ENCODE peak calls at places on chromosomes 2 and 18, in nine cellular contexts. One of them, this sample, is unnamed.

GRCh38 chr18:22057908-22058527 is 111.4 kb upstream of the GATA6 start:
- DNase-seq in mammary epithelial cell: no peak
- DNase-seq in breast epithelium: no peak
- DNase-seq in HepG2: peak
- DNase-seq in cardiac fibroblast: no peak
- DNase-seq in cardiac muscle cell: peak
- DNase-seq in lower lobe of right lung: no peak
- DNase-seq in left ventricle myocardium inferior: no peak
- DNase-seq in fibroblast of pulmonary artery: no peak
- DNase-seq in this sample: no peak

GRCh38 chr2:121148481-121148880 is 136.5 kb downstream of the TFCP2L1 start:
- DNase-seq in mammary epithelial cell: no peak
- DNase-seq in breast epithelium: no peak
- DNase-seq in HepG2: no peak
- DNase-seq in cardiac fibroblast: no peak
- DNase-seq in cardiac muscle cell: no peak
- DNase-seq in lower lobe of right lung: no peak
- DNase-seq in left ventricle myocardium inferior: no peak
- DNase-seq in fibroblast of pulmonary artery: no peak
- DNase-seq in this sample: no peak

GRCh38 chr2:190277234-190278112 is 42.2 kb downstream of the HIBCH start:
- DNase-seq in mammary epithelial cell: peak
- DNase-seq in breast epithelium: no peak
- DNase-seq in HepG2: peak
- DNase-seq in cardiac fibroblast: peak
- DNase-seq in cardiac muscle cell: peak
- DNase-seq in lower lobe of right lung: no peak
- DNase-seq in left ventricle myocardium inferior: no peak
- DNase-seq in fibroblast of pulmonary artery: peak
- DNase-seq in this sample: peak

GRCh38 chr2:173866858-173867620 is 98.1 kb downstream of the SP3 start:
- DNase-seq in mammary epithelial cell: no peak
- DNase-seq in breast epithelium: no peak
- DNase-seq in HepG2: no peak
- DNase-seq in cardiac fibroblast: peak
- DNase-seq in cardiac muscle cell: peak
- DNase-seq in lower lobe of right lung: no peak
- DNase-seq in left ventricle myocardium inferior: no peak
- DNase-seq in fibroblast of pulmonary artery: no peak
- DNase-seq in this sample: no peak

GRCh38 chr2:66435549-66435875 is 587 bp downstream of the MEIS1 start:
- DNase-seq in mammary epithelial cell: no peak
- DNase-seq in breast epithelium: no peak
- DNase-seq in HepG2: no peak
- DNase-seq in cardiac fibroblast: peak
- DNase-seq in cardiac muscle cell: peak
- DNase-seq in lower lobe of right lung: no peak
- DNase-seq in left ventricle myocardium inferior: no peak
- DNase-seq in fibroblast of pulmonary artery: peak
- DNase-seq in this sample: peak

GRCh38 chr18:22408059-22408458 is 9.7 kb downstream of the CTAGE1 start:
- DNase-seq in mammary epithelial cell: no peak
- DNase-seq in breast epithelium: no peak
- DNase-seq in HepG2: no peak
- DNase-seq in cardiac fibroblast: no peak
- DNase-seq in cardiac muscle cell: no peak
- DNase-seq in lower lobe of right lung: no peak
- DNase-seq in left ventricle myocardium inferior: no peak
- DNase-seq in fibroblast of pulmonary artery: no peak
- DNase-seq in this sample: no peak

GRCh38 chr18:3207565-3207964 is 12.2 kb downstream of the MYOM1 start:
- DNase-seq in mammary epithelial cell: peak
- DNase-seq in breast epithelium: no peak
- DNase-seq in HepG2: peak
- DNase-seq in cardiac fibroblast: no peak
- DNase-seq in cardiac muscle cell: no peak
- DNase-seq in lower lobe of right lung: no peak
- DNase-seq in left ventricle myocardium inferior: no peak
- DNase-seq in fibroblast of pulmonary artery: no peak
- DNase-seq in this sample: no peak

GRCh38 chr2:75600418-75601088 is 39.8 kb upstream of the EVA1A start:
- DNase-seq in mammary epithelial cell: peak
- DNase-seq in breast epithelium: no peak
- DNase-seq in HepG2: no peak
- DNase-seq in cardiac fibroblast: no peak
- DNase-seq in cardiac muscle cell: no peak
- DNase-seq in lower lobe of right lung: peak
- DNase-seq in left ventricle myocardium inferior: no peak
- DNase-seq in fibroblast of pulmonary artery: no peak
- DNase-seq in this sample: no peak

GRCh38 chr2:218307415-218308090 is 15.2 kb upstream of the TMBIM1 start:
- DNase-seq in mammary epithelial cell: no peak
- DNase-seq in breast epithelium: no peak
- DNase-seq in HepG2: no peak
- DNase-seq in cardiac fibroblast: no peak
- DNase-seq in cardiac muscle cell: no peak
- DNase-seq in lower lobe of right lung: no peak
- DNase-seq in left ventricle myocardium inferior: no peak
- DNase-seq in fibroblast of pulmonary artery: no peak
- DNase-seq in this sample: no peak

GRCh38 chr2:218313356-218313755 is 21.1 kb upstream of the TMBIM1 start:
- DNase-seq in mammary epithelial cell: no peak
- DNase-seq in breast epithelium: no peak
- DNase-seq in HepG2: no peak
- DNase-seq in cardiac fibroblast: no peak
- DNase-seq in cardiac muscle cell: no peak
- DNase-seq in lower lobe of right lung: no peak
- DNase-seq in left ventricle myocardium inferior: no peak
- DNase-seq in fibroblast of pulmonary artery: no peak
- DNase-seq in this sample: no peak

GRCh38 chr2:218310853-218311542 is 18.7 kb upstream of the TMBIM1 start:
- DNase-seq in mammary epithelial cell: no peak
- DNase-seq in breast epithelium: no peak
- DNase-seq in HepG2: no peak
- DNase-seq in cardiac fibroblast: no peak
- DNase-seq in cardiac muscle cell: no peak
- DNase-seq in lower lobe of right lung: no peak
- DNase-seq in left ventricle myocardium inferior: no peak
- DNase-seq in fibroblast of pulmonary artery: no peak
- DNase-seq in this sample: no peak

GRCh38 chr2:218311543-218311884 is 19.2 kb upstream of the TMBIM1 start:
- DNase-seq in mammary epithelial cell: no peak
- DNase-seq in breast epithelium: no peak
- DNase-seq in HepG2: no peak
- DNase-seq in cardiac fibroblast: no peak
- DNase-seq in cardiac muscle cell: no peak
- DNase-seq in lower lobe of right lung: no peak
- DNase-seq in left ventricle myocardium inferior: no peak
- DNase-seq in fibroblast of pulmonary artery: no peak
- DNase-seq in this sample: no peak

DNA sequence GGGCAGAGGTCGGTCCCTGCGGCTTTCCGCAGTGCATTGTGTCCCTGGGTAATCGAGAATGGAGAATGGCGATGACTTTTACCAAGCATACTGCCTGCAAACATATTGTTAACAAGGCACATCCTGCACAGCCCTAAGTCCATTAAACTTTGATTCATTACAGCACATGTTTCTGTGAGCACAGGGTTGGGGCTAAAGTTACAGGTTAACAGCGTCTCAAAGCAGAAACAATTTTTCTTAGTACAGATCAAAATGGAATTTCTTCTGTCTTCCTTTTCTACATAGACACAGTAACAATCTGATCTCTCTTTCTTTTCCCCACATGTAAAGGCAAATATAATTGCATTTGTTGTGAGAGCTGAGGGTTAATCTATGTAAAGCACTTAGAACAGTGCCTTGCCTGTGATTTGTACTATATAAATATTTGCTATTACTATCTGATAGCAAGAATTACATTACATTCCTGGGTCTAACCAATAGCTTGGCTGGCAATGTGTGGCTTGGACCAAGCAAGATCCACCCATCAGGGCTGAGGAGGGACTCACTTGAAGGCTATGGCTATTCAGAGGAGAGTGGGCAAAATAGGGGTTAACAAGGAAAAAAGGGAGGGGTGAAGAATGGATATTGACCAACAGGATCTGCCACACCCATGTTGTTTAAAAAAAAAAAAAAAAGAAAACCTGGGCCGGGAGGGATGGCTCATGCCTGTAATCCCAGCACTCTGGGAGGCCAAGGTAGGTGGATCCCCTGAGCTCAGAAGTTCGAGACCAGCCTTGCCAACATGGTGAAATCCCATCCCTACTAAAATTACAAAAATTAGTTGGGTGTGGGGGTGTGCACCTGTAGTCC is 19.8 kb upstream of the TMBIM1 start:
- DNase-seq in mammary epithelial cell: no peak
- DNase-seq in breast epithelium: no peak
- DNase-seq in HepG2: peak
- DNase-seq in cardiac fibroblast: no peak
- DNase-seq in cardiac muscle cell: no peak
- DNase-seq in lower lobe of right lung: no peak
- DNase-seq in left ventricle myocardium inferior: no peak
- DNase-seq in fibroblast of pulmonary artery: no peak
- DNase-seq in this sample: no peak
- TF ChIP-seq CTCF in mammary epithelial cell: no peak
- TF ChIP-seq CTCF in breast epithelium: no peak
- TF ChIP-seq CTCF in HepG2: no peak
- TF ChIP-seq CTCF in cardiac fibroblast: no peak
- TF ChIP-seq CTCF in cardiac muscle cell: no peak
- TF ChIP-seq CTCF in lower lobe of right lung: no peak
- TF ChIP-seq CTCF in left ventricle myocardium inferior: no peak
- TF ChIP-seq CTCF in fibroblast of pulmonary artery: no peak
- TF ChIP-seq CTCF in this sample: no peak

GRCh38 chr2:28991021-28991420 is 9.9 kb downstream of the TOGARAM2 start:
- DNase-seq in mammary epithelial cell: no peak
- DNase-seq in breast epithelium: no peak
- DNase-seq in HepG2: no peak
- DNase-seq in cardiac fibroblast: peak
- DNase-seq in cardiac muscle cell: peak
- DNase-seq in lower lobe of right lung: no peak
- DNase-seq in left ventricle myocardium inferior: no peak
- DNase-seq in fibroblast of pulmonary artery: peak
- DNase-seq in this sample: peak

GRCh38 chr2:28990445-28990844 is 9.3 kb downstream of the TOGARAM2 start:
- DNase-seq in mammary epithelial cell: no peak
- DNase-seq in breast epithelium: no peak
- DNase-seq in HepG2: no peak
- DNase-seq in cardiac fibroblast: no peak
- DNase-seq in cardiac muscle cell: no peak
- DNase-seq in lower lobe of right lung: no peak
- DNase-seq in left ventricle myocardium inferior: no peak
- DNase-seq in fibroblast of pulmonary artery: no peak
- DNase-seq in this sample: no peak

GRCh38 chr2:28989973-28990372 is 8.9 kb downstream of the TOGARAM2 start:
- DNase-seq in mammary epithelial cell: no peak
- DNase-seq in breast epithelium: no peak
- DNase-seq in HepG2: no peak
- DNase-seq in cardiac fibroblast: no peak
- DNase-seq in cardiac muscle cell: no peak
- DNase-seq in lower lobe of right lung: no peak
- DNase-seq in left ventricle myocardium inferior: no peak
- DNase-seq in fibroblast of pulmonary artery: no peak
- DNase-seq in this sample: no peak

GRCh38 chr2:28993211-28993960 is 12.3 kb downstream of the TOGARAM2 start:
- DNase-seq in mammary epithelial cell: peak
- DNase-seq in breast epithelium: no peak
- DNase-seq in HepG2: no peak
- DNase-seq in cardiac fibroblast: no peak
- DNase-seq in cardiac muscle cell: no peak
- DNase-seq in lower lobe of right lung: peak
- DNase-seq in left ventricle myocardium inferior: no peak
- DNase-seq in fibroblast of pulmonary artery: no peak
- DNase-seq in this sample: no peak

GRCh38 chr2:28991462-28991861 is 10.4 kb downstream of the TOGARAM2 start:
- DNase-seq in mammary epithelial cell: no peak
- DNase-seq in breast epithelium: no peak
- DNase-seq in HepG2: no peak
- DNase-seq in cardiac fibroblast: no peak
- DNase-seq in cardiac muscle cell: no peak
- DNase-seq in lower lobe of right lung: no peak
- DNase-seq in left ventricle myocardium inferior: no peak
- DNase-seq in fibroblast of pulmonary artery: no peak
- DNase-seq in this sample: no peak
- TF ChIP-seq CTCF in mammary epithelial cell: no peak
- TF ChIP-seq CTCF in breast epithelium: no peak
- TF ChIP-seq CTCF in HepG2: no peak
- TF ChIP-seq CTCF in cardiac fibroblast: no peak
- TF ChIP-seq CTCF in cardiac muscle cell: no peak
- TF ChIP-seq CTCF in lower lobe of right lung: no peak
- TF ChIP-seq CTCF in left ventricle myocardium inferior: no peak
- TF ChIP-seq CTCF in fibroblast of pulmonary artery: no peak
- TF ChIP-seq CTCF in this sample: no peak

DNA sequence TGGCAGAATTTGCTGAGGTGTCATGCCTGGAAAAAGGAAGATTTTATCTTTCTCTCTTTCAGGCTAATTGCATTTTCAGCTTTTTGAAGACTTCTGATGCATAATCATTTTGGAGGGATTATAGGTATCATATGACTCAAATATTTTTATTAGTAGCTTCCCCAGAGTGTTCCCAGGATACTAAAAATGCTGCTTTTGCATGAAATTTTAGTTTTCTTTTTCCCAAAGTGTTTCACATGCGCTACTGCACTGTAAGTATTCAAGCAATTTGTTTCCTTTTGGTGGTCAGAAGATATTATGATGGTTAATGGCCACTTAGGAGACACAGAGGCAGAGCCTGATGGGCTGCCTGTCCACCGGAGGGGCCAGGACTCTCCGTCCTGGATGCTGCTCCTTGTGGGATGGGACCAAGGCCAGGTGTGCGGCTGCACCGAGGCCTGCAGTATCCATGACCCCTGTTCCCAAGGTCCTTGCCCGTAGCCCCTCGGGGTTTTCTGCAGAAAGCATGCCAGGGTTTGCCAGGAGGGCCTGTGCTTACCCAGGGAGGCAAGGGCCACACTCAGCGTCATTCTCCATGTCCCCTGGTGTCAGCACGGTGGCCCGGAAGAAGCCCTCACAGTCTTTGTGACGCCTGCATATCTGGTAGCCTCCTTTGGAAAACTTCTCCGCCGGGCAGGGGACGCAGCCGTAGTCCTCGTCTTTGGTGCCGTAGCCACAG is 60.2 kb downstream of the EDAR start:
- DNase-seq in mammary epithelial cell: no peak
- DNase-seq in breast epithelium: no peak
- DNase-seq in HepG2: no peak
- DNase-seq in cardiac fibroblast: no peak
- DNase-seq in cardiac muscle cell: no peak
- DNase-seq in lower lobe of right lung: no peak
- DNase-seq in left ventricle myocardium inferior: no peak
- DNase-seq in fibroblast of pulmonary artery: no peak
- DNase-seq in this sample: no peak
- TF ChIP-seq CTCF in mammary epithelial cell: no peak
- TF ChIP-seq CTCF in breast epithelium: no peak
- TF ChIP-seq CTCF in HepG2: no peak
- TF ChIP-seq CTCF in cardiac fibroblast: no peak
- TF ChIP-seq CTCF in cardiac muscle cell: no peak
- TF ChIP-seq CTCF in lower lobe of right lung: no peak
- TF ChIP-seq CTCF in left ventricle myocardium inferior: no peak
- TF ChIP-seq CTCF in fibroblast of pulmonary artery: no peak
- TF ChIP-seq CTCF in this sample: no peak

DNA sequence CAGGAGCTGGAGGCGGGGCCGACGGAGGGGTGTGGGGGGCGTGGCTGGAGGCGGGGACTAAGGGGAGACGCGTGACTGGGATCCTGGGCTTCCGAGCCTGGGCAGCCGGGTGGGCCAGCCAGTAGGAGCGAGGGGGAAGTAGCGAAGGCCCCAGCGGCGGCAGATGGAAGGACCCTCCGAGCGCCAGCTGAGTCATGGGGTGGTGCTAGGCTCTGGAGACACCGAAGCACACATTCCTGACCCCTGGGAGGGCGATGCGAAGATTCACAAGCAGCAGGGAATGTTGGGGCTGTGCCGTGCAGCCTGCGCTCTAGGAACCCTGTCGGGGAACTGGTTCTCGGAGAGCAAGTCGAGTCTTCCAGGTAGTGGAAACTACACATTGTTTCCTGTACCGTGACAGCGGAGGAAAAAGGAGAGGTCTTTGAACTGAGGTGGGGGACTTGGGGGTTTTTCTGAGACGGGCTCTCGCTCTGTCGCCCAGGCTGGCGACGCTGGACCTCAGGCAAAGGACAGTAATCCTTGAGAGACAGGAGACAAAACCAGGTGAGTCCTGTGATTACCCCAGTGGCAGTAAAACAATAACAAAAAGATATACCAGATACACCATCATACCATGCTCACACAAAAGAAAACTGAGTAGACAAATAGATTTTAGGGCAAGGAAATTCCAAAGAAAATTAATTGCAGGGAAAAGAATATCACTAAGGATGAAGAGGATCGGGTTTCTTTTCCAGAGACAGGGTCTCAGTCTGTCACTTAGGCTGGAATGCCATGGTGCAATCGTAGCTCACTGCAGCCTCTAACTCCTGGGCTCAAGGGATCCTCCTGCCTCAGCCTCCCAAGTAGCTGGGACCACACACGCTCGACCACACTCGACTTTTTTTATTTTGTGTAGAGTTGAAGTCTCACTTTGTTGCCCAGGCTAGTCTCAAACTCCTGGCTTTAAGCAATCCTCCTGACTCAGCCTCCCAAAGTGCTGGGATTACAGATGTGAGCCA is 828 bp upstream of the AFG3L2 start:
- DNase-seq in mammary epithelial cell: no peak
- DNase-seq in breast epithelium: no peak
- DNase-seq in HepG2: no peak
- DNase-seq in cardiac fibroblast: no peak
- DNase-seq in cardiac muscle cell: no peak
- DNase-seq in lower lobe of right lung: no peak
- DNase-seq in left ventricle myocardium inferior: no peak
- DNase-seq in fibroblast of pulmonary artery: no peak
- DNase-seq in this sample: no peak
- TF ChIP-seq CTCF in mammary epithelial cell: peak
- TF ChIP-seq CTCF in breast epithelium: peak
- TF ChIP-seq CTCF in HepG2: peak
- TF ChIP-seq CTCF in cardiac fibroblast: no peak
- TF ChIP-seq CTCF in cardiac muscle cell: peak
- TF ChIP-seq CTCF in lower lobe of right lung: peak
- TF ChIP-seq CTCF in left ventricle myocardium inferior: peak
- TF ChIP-seq CTCF in fibroblast of pulmonary artery: peak
- TF ChIP-seq CTCF in this sample: peak